ENCODE peak calls at places on chromosome 2, in four cellular contexts. R is AG04449, G is AG10803, K is HFF-Myc. Y is an unnamed sample.

GRCh38 chr2:175036582-175037018 is 31.4 kb upstream of the CHN1 start:
- DNase-seq in R (no peak), G (peak; percentile 25), K (no peak), Y (peak; percentile 43)

GRCh38 chr2:112880081-112880531 is 30.9 kb upstream of the IL37 start:
- DNase-seq in R (no peak), G (peak; percentile 50), K (no peak), Y (peak; percentile 76)

GRCh38 chr2:217878865-217879595 is 123.8 kb downstream of the TNS1 start:
- DNase-seq in R (no peak), G (peak; percentile 57), K (no peak), Y (peak; percentile 31)

GRCh38 chr2:173990970-173991819 is 26.0 kb upstream of the SP3 start:
- DNase-seq in R (no peak), G (peak; percentile 87), K (peak; percentile 72), Y (peak; percentile 83)

GRCh38 chr2:241399941-241400922 is 44.1 kb downstream of the FARP2 start:
- DNase-seq in R (no peak), G (no peak), K (no peak), Y (no peak)

GRCh38 chr2:24304098-24304497 is 56.2 kb downstream of the ITSN2 start:
- DNase-seq in R (peak; percentile 55), G (peak; percentile 95), K (peak; percentile 12), Y (peak; percentile 93)

GRCh38 chr2:154698789-154699559 is 479 bp downstream of the KCNJ3 start:
- DNase-seq in R (no peak), G (no peak), K (no peak), Y (no peak)

GRCh38 chr2:85273732-85274731 is 53.8 kb downstream of the TGOLN2 start:
- DNase-seq in R (no peak), G (peak; percentile 66), K (peak; percentile 67), Y (peak; percentile 76)

GRCh38 chr2:54724560-54725342 is 1.3 kb downstream of the EML6 start:
- DNase-seq in R (no peak), G (peak; percentile 3), K (no peak), Y (peak; percentile 4)

GRCh38 chr2:18855027-18855426 is 265.7 kb upstream of the NT5C1B start:
- DNase-seq in R (no peak), G (peak; percentile 12), K (peak; percentile 4), Y (peak; percentile 17)

GRCh38 chr2:197168705-197169104 is 141.9 kb downstream of the ANKRD44 start:
- DNase-seq in R (no peak), G (peak; percentile 41), K (no peak), Y (peak; percentile 68)

GRCh38 chr2:44324971-44325426 is 36.3 kb downstream of the PREPL start:
- DNase-seq in R (peak; percentile 16), G (peak; percentile 45), K (peak; percentile 14), Y (peak; percentile 69)

GRCh38 chr2:8402222-8402621 is 279.6 kb upstream of the ID2 start:
- DNase-seq in R (no peak), G (no peak), K (no peak), Y (no peak)

GRCh38 chr2:167052825-167053224 is 164.5 kb downstream of the XIRP2 start:
- DNase-seq in R (no peak), G (peak; percentile 4), K (no peak), Y (peak; percentile 4)

GRCh38 chr2:149661844-149662243 is 74.3 kb upstream of the MMADHC start:
- DNase-seq in R (peak; percentile 10), G (peak; percentile 20), K (no peak), Y (peak; percentile 81)

GRCh38 chr2:79082987-79083386 is 4.8 kb downstream of the REG1B start:
- DNase-seq in R (no peak), G (no peak), K (no peak), Y (no peak)

DNA sequence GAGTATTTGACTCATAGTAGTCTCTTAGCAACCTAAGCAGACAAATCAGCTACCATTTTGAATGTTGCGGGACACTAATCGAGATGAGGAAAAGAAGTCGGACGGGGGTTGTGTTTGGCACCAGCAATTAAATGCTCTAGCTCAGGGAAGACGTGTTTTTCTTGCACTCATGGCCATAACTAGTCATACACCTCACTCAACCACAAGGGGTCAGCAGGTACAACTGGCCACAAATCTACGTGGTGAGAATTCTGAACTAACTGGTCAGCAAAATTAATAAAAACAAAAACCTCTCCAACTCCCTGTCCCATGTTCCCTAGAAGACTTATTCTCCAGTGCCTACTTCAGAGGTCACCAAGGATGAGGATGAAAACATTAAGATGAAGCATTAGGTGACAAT is 1467.8 kb downstream of the DPP10 start:
- DNase-seq in R (no peak), G (no peak), K (no peak), Y (no peak)
- TF ChIP-seq CTCF in R (no peak), G (no peak), K (no peak), Y (no peak)

GRCh38 chr2:111032721-111033532 is 87.8 kb upstream of the BCL2L11 start:
- DNase-seq in R (no peak), G (no peak), K (no peak), Y (no peak)
- H3K4me3 ChIP-seq in R (no peak overlapping the region), G (no peak overlapping the region), K (no peak overlapping the region), Y (no peak overlapping the region)

GRCh38 chr2:10357193-10357592 is 54.5 kb downstream of the HPCAL1 start:
- DNase-seq in R (no peak), G (no peak), K (no peak), Y (no peak)

GRCh38 chr2:10355471-10356458 is 53.1 kb downstream of the HPCAL1 start:
- DNase-seq in R (no peak), G (no peak), K (no peak), Y (no peak)

GRCh38 chr2:10359246-10359645 is 56.5 kb downstream of the HPCAL1 start:
- DNase-seq in R (no peak), G (no peak), K (no peak), Y (no peak)

GRCh38 chr2:10356459-10356851 is 53.8 kb downstream of the HPCAL1 start:
- DNase-seq in R (no peak), G (no peak), K (no peak), Y (no peak)

DNA sequence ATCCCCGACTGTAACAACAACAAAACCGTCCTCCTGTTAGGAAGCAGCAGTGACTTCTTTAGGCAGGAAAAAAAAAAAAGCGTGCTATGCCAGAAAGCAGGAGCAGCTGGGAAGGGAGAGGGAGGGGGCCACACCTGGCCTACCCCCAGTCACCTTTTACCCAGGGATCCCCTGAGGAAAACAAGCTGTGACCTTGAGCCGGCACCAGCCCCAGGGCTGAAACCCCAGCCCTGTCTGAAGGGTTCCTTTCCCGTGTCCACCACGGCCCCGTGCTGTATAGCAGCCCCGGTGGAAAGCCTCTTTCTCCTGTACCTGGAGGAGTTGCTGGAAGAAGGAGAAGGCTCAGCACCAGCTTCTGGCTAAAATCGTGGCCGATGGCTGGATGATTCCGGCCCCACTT is 55.1 kb downstream of the HPCAL1 start:
- DNase-seq in R (no peak), G (no peak), K (no peak), Y (no peak)
- TF ChIP-seq CTCF in R (no peak), G (no peak), K (no peak), Y (no peak)

DNA sequence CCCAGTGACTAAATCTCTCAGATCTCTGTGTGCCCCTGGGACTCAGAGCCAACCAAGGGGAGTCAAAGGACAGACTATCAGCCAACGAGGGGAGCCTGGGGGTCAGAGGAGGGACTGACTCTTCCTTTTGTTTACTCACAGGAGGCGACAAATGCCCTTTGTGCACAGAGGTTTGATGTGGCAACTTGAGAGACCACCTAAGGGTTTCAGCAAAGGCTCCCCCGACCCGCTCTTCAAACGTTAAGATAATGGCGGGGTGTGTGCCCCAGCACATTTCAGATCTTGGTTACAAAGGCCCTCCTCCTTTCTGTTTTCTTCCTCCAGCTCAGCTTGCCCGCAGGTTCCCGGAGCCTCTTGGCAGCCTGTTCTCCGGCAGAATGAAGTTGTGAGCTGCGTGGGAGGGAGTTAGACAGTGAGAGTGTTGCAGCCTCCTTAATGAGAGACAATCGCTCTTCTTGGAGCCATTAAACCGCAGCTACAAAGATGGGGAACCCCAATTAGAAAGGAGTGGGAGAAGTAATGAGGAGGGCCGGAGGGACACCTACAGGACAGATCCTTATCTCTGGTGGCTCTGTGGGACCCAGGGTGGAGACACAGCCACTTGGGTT is 76.2 kb downstream of the KIAA2012 start:
- DNase-seq in R (no peak), G (peak; percentile 75), K (no peak), Y (peak; percentile 63)
- H3K4me3 ChIP-seq in R (no peak overlapping the region), G (no peak overlapping the region), K (no peak overlapping the region), Y (no peak overlapping the region)

GRCh38 chr2:208384637-208385036 is 22.0 kb upstream of the PTH2R start:
- DNase-seq in R (no peak), G (no peak), K (no peak), Y (no peak)

GRCh38 chr2:208389940-208390339 is 16.7 kb upstream of the PTH2R start:
- DNase-seq in R (no peak), G (no peak), K (no peak), Y (no peak)

GRCh38 chr2:208392300-208392699 is 14.3 kb upstream of the PTH2R start:
- DNase-seq in R (no peak), G (no peak), K (no peak), Y (no peak)

GRCh38 chr2:208386546-208386945 is 20.0 kb upstream of the PTH2R start:
- DNase-seq in R (no peak), G (no peak), K (no peak), Y (no peak)
- TF ChIP-seq CTCF in R (no peak), G (no peak), K (no peak), Y (no peak)

GRCh38 chr2:25855065-25855464 is 23.2 kb downstream of the ASXL2 start:
- DNase-seq in R (no peak), G (no peak), K (no peak), Y (no peak)

GRCh38 chr2:25854613-25855012 is 23.7 kb downstream of the ASXL2 start:
- DNase-seq in R (no peak), G (no peak), K (no peak), Y (no peak)

GRCh38 chr2:25856377-25856776 is 21.9 kb downstream of the ASXL2 start:
- DNase-seq in R (no peak), G (no peak), K (no peak), Y (no peak)

GRCh38 chr2:25853038-25853638 is 25.1 kb downstream of the ASXL2 start:
- DNase-seq in R (no peak), G (no peak), K (no peak), Y (no peak)

DNA sequence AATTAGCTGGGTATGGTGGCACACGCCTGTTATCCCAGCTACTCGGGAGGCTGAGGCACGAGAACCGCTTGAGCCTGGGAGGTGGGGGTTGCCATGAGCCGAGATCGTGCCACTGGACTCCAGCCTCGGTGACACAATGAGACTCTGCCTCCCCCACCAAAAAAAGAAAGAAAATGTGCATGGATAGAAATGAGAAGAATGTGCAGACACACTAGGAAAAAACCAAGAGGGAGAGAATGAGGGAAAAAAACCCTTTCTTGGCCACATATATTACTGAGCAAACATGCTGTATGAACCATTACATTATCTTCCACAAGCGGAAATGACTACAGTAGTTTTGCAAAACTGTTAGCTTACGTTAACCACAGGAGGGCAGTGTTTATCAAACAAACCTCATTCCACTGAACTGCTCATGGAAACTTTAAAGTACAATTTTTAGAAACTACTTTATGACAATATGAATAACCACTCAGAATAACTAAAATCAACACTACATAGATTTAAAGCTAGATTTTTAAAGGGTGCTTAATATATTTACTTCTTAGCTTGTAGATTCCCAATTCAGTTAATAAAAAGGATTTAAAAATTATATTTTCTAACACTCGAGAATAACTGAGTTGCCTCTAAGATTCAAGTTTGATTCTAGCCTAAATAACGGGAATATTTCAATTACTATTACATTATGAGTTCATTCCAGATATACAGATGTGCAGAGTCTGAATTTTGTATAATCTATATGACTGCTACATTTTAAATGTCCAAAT is 26.4 kb downstream of the ASXL2 start:
- DNase-seq in R (peak; percentile 74), G (peak; percentile 88), K (peak; percentile 56), Y (peak; percentile 89)
- H3K4me3 ChIP-seq in R (no peak overlapping the region), G (peak overlapping the region; percentile 6), K (no peak overlapping the region), Y (peak overlapping the region; percentile 22)